ENCODE peak calls at places on chromosomes 6 and 20, in seven cellular contexts. One of them, this sample, is unnamed. For H3K4me1, the result is how much of the 10 kb centered on the place peaks cover.

GRCh38 chr6:15595461-15596173 is 67.2 kb downstream of the DTNBP1 start:
- DNase-seq in endothelial cell of umbilical vein: no peak
- DNase-seq in H9: no peak
- DNase-seq in ascending aorta: peak
- DNase-seq in pancreas: no peak
- DNase-seq in IMR-90: peak
- DNase-seq in OCI-LY7: no peak
- DNase-seq in this sample: no peak

GRCh38 chr6:25489399-25489798 is 162.6 kb upstream of the SCGN start:
- DNase-seq in endothelial cell of umbilical vein: no peak
- DNase-seq in H9: no peak
- DNase-seq in ascending aorta: no peak
- DNase-seq in pancreas: no peak
- DNase-seq in IMR-90: no peak
- DNase-seq in OCI-LY7: peak
- DNase-seq in this sample: no peak

GRCh38 chr6:23656257-23656731 is 469.7 kb upstream of the NRSN1 start:
- DNase-seq in endothelial cell of umbilical vein: no peak
- DNase-seq in H9: no peak
- DNase-seq in ascending aorta: no peak
- DNase-seq in pancreas: no peak
- DNase-seq in IMR-90: no peak
- DNase-seq in OCI-LY7: no peak
- DNase-seq in this sample: no peak

GRCh38 chr6:33197431-33198048 is 2.9 kb downstream of the RXRB start:
- DNase-seq in endothelial cell of umbilical vein: peak
- DNase-seq in H9: peak
- DNase-seq in ascending aorta: no peak
- DNase-seq in pancreas: peak
- DNase-seq in IMR-90: peak
- DNase-seq in OCI-LY7: peak
- DNase-seq in this sample: peak

GRCh38 chr20:13261460-13262301 is 40.6 kb downstream of the ISM1 start:
- DNase-seq in endothelial cell of umbilical vein: peak
- DNase-seq in H9: peak
- DNase-seq in ascending aorta: no peak
- DNase-seq in pancreas: peak
- DNase-seq in IMR-90: peak
- DNase-seq in OCI-LY7: peak
- DNase-seq in this sample: peak

GRCh38 chr6:124233221-124233620 is 429.6 kb downstream of the NKAIN2 start:
- DNase-seq in endothelial cell of umbilical vein: no peak
- DNase-seq in H9: no peak
- DNase-seq in ascending aorta: no peak
- DNase-seq in pancreas: no peak
- DNase-seq in IMR-90: no peak
- DNase-seq in OCI-LY7: no peak
- DNase-seq in this sample: no peak

GRCh38 chr6:47922391-47922790 is 140.6 kb downstream of the OPN5 start:
- DNase-seq in endothelial cell of umbilical vein: no peak
- DNase-seq in H9: peak
- DNase-seq in ascending aorta: no peak
- DNase-seq in pancreas: no peak
- DNase-seq in IMR-90: no peak
- DNase-seq in OCI-LY7: no peak
- DNase-seq in this sample: no peak

GRCh38 chr6:44297063-44298038 is 15.8 kb downstream of the AARS2 start:
- DNase-seq in endothelial cell of umbilical vein: peak
- DNase-seq in H9: peak
- DNase-seq in ascending aorta: no peak
- DNase-seq in pancreas: no peak
- DNase-seq in IMR-90: peak
- DNase-seq in OCI-LY7: no peak
- DNase-seq in this sample: no peak

GRCh38 chr6:71533939-71534379 is 245.3 kb downstream of the OGFRL1 start:
- DNase-seq in endothelial cell of umbilical vein: peak
- DNase-seq in H9: no peak
- DNase-seq in ascending aorta: no peak
- DNase-seq in pancreas: no peak
- DNase-seq in IMR-90: peak
- DNase-seq in OCI-LY7: peak
- DNase-seq in this sample: no peak

GRCh38 chr6:14964486-14964885 is 281.4 kb upstream of the JARID2 start:
- DNase-seq in endothelial cell of umbilical vein: no peak
- DNase-seq in H9: no peak
- DNase-seq in ascending aorta: no peak
- DNase-seq in pancreas: no peak
- DNase-seq in IMR-90: no peak
- DNase-seq in OCI-LY7: no peak
- DNase-seq in this sample: no peak

GRCh38 chr20:43305749-43306148 is 116.0 kb upstream of the PTPRT start:
- DNase-seq in endothelial cell of umbilical vein: no peak
- DNase-seq in H9: no peak
- DNase-seq in ascending aorta: no peak
- DNase-seq in pancreas: no peak
- DNase-seq in IMR-90: no peak
- DNase-seq in OCI-LY7: no peak
- DNase-seq in this sample: no peak

GRCh38 chr20:44586986-44587980 is 4.9 kb downstream of the PKIG start:
- DNase-seq in endothelial cell of umbilical vein: peak
- DNase-seq in H9: no peak
- DNase-seq in ascending aorta: no peak
- DNase-seq in pancreas: no peak
- DNase-seq in IMR-90: peak
- DNase-seq in OCI-LY7: peak
- DNase-seq in this sample: no peak
- H3K4me1 ChIP-seq in endothelial cell of umbilical vein: half or more
- H3K4me1 ChIP-seq in H9: under half
- H3K4me1 ChIP-seq in ascending aorta: under half
- H3K4me1 ChIP-seq in pancreas: under half
- H3K4me1 ChIP-seq in IMR-90: under half
- H3K4me1 ChIP-seq in OCI-LY7: half or more
- H3K4me1 ChIP-seq in this sample: under half

DNA sequence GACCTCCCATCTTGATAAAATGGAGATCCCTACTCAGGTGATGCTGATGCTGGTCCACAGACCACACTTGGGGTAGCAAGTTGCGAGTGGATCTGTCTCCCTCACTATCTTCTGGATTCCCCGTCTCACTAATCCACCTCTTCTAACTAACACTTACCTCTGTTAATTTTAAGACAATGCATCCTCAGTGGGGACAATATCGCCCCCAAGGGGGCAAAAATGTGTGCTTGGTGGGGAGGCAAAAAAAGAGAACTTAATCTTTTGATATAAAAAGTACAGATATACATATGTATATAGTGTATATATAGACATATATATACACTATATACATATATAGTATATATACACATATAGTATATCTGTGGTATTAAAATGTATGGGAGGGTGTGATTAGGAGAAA is 4.3 kb downstream of the LRFN2 start:
- DNase-seq in endothelial cell of umbilical vein: no peak
- DNase-seq in H9: no peak
- DNase-seq in ascending aorta: no peak
- DNase-seq in pancreas: no peak
- DNase-seq in IMR-90: no peak
- DNase-seq in OCI-LY7: no peak
- DNase-seq in this sample: no peak
- TF ChIP-seq CTCF in endothelial cell of umbilical vein: no peak
- TF ChIP-seq CTCF in H9: peak
- TF ChIP-seq CTCF in ascending aorta: no peak
- TF ChIP-seq CTCF in pancreas: no peak
- TF ChIP-seq CTCF in IMR-90: no peak
- TF ChIP-seq CTCF in OCI-LY7: peak
- TF ChIP-seq CTCF in this sample: no peak

DNA sequence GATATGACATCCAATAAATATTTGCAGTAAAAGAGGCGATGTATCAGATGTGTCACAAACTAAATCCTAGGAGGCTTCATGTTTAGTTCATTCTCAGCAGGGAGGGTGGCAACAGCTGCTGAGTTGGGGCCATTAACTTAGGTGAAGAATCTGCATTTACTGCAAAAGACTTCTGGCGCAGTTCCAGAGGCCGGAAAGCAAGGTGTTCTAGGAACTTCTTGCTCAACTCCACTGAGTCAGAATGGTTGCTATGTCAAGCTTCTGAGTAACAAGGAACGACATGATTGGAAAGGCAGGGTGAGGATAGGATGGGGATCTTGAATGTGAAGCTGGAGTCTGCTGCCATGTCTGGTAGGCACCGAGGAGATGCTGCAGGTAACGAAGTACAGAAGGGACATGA is 11.7 kb downstream of the ADNP start:
- DNase-seq in endothelial cell of umbilical vein: no peak
- DNase-seq in H9: no peak
- DNase-seq in ascending aorta: peak
- DNase-seq in pancreas: peak
- DNase-seq in IMR-90: peak
- DNase-seq in OCI-LY7: no peak
- DNase-seq in this sample: no peak
- H3K4me1 ChIP-seq in endothelial cell of umbilical vein: under half
- H3K4me1 ChIP-seq in H9: under half
- H3K4me1 ChIP-seq in ascending aorta: under half
- H3K4me1 ChIP-seq in pancreas: under half
- H3K4me1 ChIP-seq in IMR-90: under half
- H3K4me1 ChIP-seq in OCI-LY7: half or more
- H3K4me1 ChIP-seq in this sample: under half

GRCh38 chr6:150420926-150421325 is 52.1 kb downstream of the IYD start:
- DNase-seq in endothelial cell of umbilical vein: no peak
- DNase-seq in H9: no peak
- DNase-seq in ascending aorta: no peak
- DNase-seq in pancreas: no peak
- DNase-seq in IMR-90: no peak
- DNase-seq in OCI-LY7: no peak
- DNase-seq in this sample: no peak

GRCh38 chr6:150417247-150417646 is 48.4 kb downstream of the IYD start:
- DNase-seq in endothelial cell of umbilical vein: no peak
- DNase-seq in H9: no peak
- DNase-seq in ascending aorta: no peak
- DNase-seq in pancreas: no peak
- DNase-seq in IMR-90: no peak
- DNase-seq in OCI-LY7: no peak
- DNase-seq in this sample: no peak

GRCh38 chr6:150420428-150420827 is 51.6 kb downstream of the IYD start:
- DNase-seq in endothelial cell of umbilical vein: no peak
- DNase-seq in H9: no peak
- DNase-seq in ascending aorta: no peak
- DNase-seq in pancreas: no peak
- DNase-seq in IMR-90: no peak
- DNase-seq in OCI-LY7: no peak
- DNase-seq in this sample: no peak

GRCh38 chr6:150417899-150418824 is 49.4 kb downstream of the IYD start:
- DNase-seq in endothelial cell of umbilical vein: peak
- DNase-seq in H9: no peak
- DNase-seq in ascending aorta: no peak
- DNase-seq in pancreas: no peak
- DNase-seq in IMR-90: peak
- DNase-seq in OCI-LY7: peak
- DNase-seq in this sample: peak

DNA sequence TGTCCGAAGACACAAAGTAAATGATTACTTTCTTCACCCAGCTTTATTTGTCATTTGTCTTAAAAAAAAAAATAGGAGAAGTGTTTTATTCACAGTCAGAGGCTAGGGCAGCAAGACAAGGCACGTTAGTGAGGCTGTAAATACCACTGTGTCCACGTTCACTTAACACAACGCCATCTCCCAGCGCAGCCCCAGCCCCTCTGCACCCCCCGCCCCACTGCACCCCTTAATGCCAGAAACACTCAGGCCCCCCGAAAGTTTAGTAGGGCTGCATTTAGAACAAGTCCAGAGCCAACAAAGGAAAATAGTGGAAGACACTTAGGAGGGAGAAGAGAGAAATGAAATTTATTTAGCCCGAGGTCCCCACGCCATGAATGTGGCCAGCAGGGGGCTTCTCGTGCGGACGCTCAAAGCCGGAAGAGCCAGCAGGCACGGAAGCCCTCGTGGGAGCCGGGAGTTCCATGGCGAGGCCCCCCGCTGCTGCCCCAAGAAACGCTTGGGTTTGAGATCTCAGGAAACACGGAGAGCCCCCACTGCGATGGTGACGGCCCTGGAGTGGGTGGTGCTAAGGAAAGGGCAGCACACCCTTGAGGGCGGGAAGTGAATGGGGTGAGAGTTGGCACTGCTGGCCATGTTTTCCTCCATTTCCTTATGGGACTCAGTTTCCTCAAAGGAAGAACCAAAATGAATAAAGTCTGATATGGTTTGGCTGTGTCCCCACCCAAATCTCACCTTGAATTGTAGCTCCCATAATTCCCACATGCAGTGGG is 50.2 kb downstream of the IYD start:
- DNase-seq in endothelial cell of umbilical vein: peak
- DNase-seq in H9: peak
- DNase-seq in ascending aorta: peak
- DNase-seq in pancreas: peak
- DNase-seq in IMR-90: peak
- DNase-seq in OCI-LY7: peak
- DNase-seq in this sample: peak
- TF ChIP-seq CTCF in endothelial cell of umbilical vein: peak
- TF ChIP-seq CTCF in H9: peak
- TF ChIP-seq CTCF in ascending aorta: peak
- TF ChIP-seq CTCF in pancreas: peak
- TF ChIP-seq CTCF in IMR-90: peak
- TF ChIP-seq CTCF in OCI-LY7: peak
- TF ChIP-seq CTCF in this sample: peak

GRCh38 chr6:53280207-53280606 is 68.5 kb downstream of the ELOVL5 start:
- DNase-seq in endothelial cell of umbilical vein: no peak
- DNase-seq in H9: no peak
- DNase-seq in ascending aorta: no peak
- DNase-seq in pancreas: no peak
- DNase-seq in IMR-90: no peak
- DNase-seq in OCI-LY7: peak
- DNase-seq in this sample: no peak

GRCh38 chr6:53284901-53285300 is 63.8 kb downstream of the ELOVL5 start:
- DNase-seq in endothelial cell of umbilical vein: no peak
- DNase-seq in H9: no peak
- DNase-seq in ascending aorta: no peak
- DNase-seq in pancreas: no peak
- DNase-seq in IMR-90: no peak
- DNase-seq in OCI-LY7: no peak
- DNase-seq in this sample: no peak

GRCh38 chr6:53282741-53283140 is 66.0 kb downstream of the ELOVL5 start:
- DNase-seq in endothelial cell of umbilical vein: peak
- DNase-seq in H9: no peak
- DNase-seq in ascending aorta: no peak
- DNase-seq in pancreas: no peak
- DNase-seq in IMR-90: no peak
- DNase-seq in OCI-LY7: no peak
- DNase-seq in this sample: no peak

GRCh38 chr6:53281518-53282215 is 67.1 kb downstream of the ELOVL5 start:
- DNase-seq in endothelial cell of umbilical vein: no peak
- DNase-seq in H9: no peak
- DNase-seq in ascending aorta: no peak
- DNase-seq in pancreas: no peak
- DNase-seq in IMR-90: no peak
- DNase-seq in OCI-LY7: peak
- DNase-seq in this sample: no peak

GRCh38 chr6:53282234-53282633 is 66.5 kb downstream of the ELOVL5 start:
- DNase-seq in endothelial cell of umbilical vein: no peak
- DNase-seq in H9: no peak
- DNase-seq in ascending aorta: no peak
- DNase-seq in pancreas: no peak
- DNase-seq in IMR-90: no peak
- DNase-seq in OCI-LY7: peak
- DNase-seq in this sample: no peak
- H3K4me1 ChIP-seq in endothelial cell of umbilical vein: under half
- H3K4me1 ChIP-seq in H9: under half
- H3K4me1 ChIP-seq in ascending aorta: under half
- H3K4me1 ChIP-seq in pancreas: under half
- H3K4me1 ChIP-seq in IMR-90: under half
- H3K4me1 ChIP-seq in OCI-LY7: under half
- H3K4me1 ChIP-seq in this sample: under half